ENCODE peak calls at places on chromosomes 3 and 15, in seven cellular contexts. O is GM12865; D is spleen; B is thoracic aorta; I is CD4-positive, alpha-beta memory T cell; K is right cardiac atrium; G is brain microvascular endothelial cell. W is an unnamed sample.

GRCh38 chr3:171875923-171876412 is 32.8 kb downstream of the TMEM212 start:
- DNase-seq in B (no peak), I (no peak), O (no peak), G (peak), D (no peak), K (no peak), W (no peak)

GRCh38 chr3:111944377-111944776 is 34.4 kb upstream of the ABHD10 start:
- DNase-seq in B (no peak), D (no peak), I (no peak), O (no peak), K (no peak), G (no peak), W (no peak)

GRCh38 chr3:10760199-10760598 is 55.8 kb upstream of the SLC6A11 start:
- DNase-seq in O (no peak), B (no peak), K (no peak), I (no peak), D (no peak), G (no peak), W (no peak)

GRCh38 chr15:68644088-68644904 is 65.5 kb downstream of the CORO2B start:
- DNase-seq in G (peak), D (no peak), B (no peak), I (no peak), O (no peak), K (no peak), W (no peak)

GRCh38 chr3:132926098-132926497 is 112.1 kb upstream of the TMEM108 start:
- DNase-seq in G (no peak), D (no peak), O (no peak), I (no peak), B (no peak), K (no peak), W (no peak)

GRCh38 chr3:14488286-14489036 is 51.7 kb downstream of the GRIP2 start:
- DNase-seq in G (no peak), O (no peak), B (no peak), I (no peak), D (no peak), K (no peak), W (no peak)

GRCh38 chr15:93619597-93619996 is 530.6 kb upstream of the RGMA start:
- DNase-seq in I (no peak), D (no peak), K (no peak), G (no peak), B (no peak), O (no peak), W (no peak)

GRCh38 chr15:37698679-37699078 is 235.8 kb upstream of the TMCO5A start:
- DNase-seq in I (no peak), D (no peak), B (no peak), G (peak), O (no peak), K (no peak), W (no peak)

GRCh38 chr3:129616713-129617112 is 10.2 kb upstream of the PLXND1 start:
- DNase-seq in K (no peak), D (no peak), O (peak), I (no peak), B (no peak), G (no peak), W (no peak)

GRCh38 chr15:58249646-58250312 is 111.6 kb downstream of the AQP9 start:
- DNase-seq in D (no peak), G (no peak), B (no peak), I (peak), K (no peak), O (no peak), W (no peak)

GRCh38 chr3:24477090-24477656 is 17.5 kb downstream of the THRB start:
- DNase-seq in G (no peak), O (no peak), K (no peak), I (no peak), D (no peak), B (no peak), W (no peak)

GRCh38 chr3:24185738-24186384 is 240.8 kb downstream of the NR1D2 start:
- DNase-seq in I (peak), D (no peak), G (peak), K (peak), O (peak), B (no peak), W (peak)

GRCh38 chr3:48661501-48662139 is 1.1 kb downstream of the CELSR3 start:
- DNase-seq in K (peak), O (peak), B (no peak), D (peak), I (peak), G (peak), W (no peak)

GRCh38 chr3:48663489-48664312 is 1.0 kb upstream of the CELSR3 start:
- DNase-seq in K (peak), I (peak), B (peak), D (peak), O (peak), G (peak), W (peak)

GRCh38 chr3:48660800-48661400 is 1.8 kb downstream of the CELSR3 start:
- DNase-seq in K (no peak), O (no peak), G (no peak), B (no peak), D (no peak), I (no peak), W (no peak)

GRCh38 chr3:48662753-48663488 is at the start of gene CELSR3:
- DNase-seq in O (peak), D (no peak), G (peak), B (no peak), I (peak), K (peak), W (peak)

DNA sequence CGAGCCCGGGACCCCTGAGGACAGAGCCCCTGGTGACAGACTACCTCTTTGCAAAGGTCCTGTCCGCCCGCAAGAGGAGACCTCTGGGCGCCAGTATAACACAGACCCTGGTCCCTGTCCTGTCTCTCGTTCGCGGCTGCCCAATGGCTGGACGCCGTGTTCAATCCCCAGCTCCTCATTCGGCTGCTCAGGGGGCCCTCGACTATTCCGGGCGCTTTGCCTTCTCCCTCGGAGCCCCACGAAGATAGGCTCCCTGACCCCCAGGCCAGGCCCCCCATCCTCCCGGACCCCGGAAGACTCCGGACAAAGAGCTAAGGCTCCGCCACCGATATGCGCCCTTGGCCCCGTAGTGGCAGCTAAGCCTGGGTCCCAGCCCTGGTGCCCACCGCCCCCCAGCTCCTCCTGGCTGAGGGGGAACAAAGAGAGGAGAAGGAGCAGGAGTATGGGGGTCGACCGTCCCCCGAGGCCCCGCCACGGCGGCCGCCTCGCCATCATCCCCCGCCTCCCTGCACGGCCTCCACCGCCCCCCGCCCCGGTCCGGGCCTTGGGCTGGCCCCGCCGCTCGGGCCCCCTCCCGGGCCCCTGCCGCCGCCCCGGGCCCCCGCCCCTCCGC is 440 bp downstream of the CELSR3 start:
- DNase-seq in D (no peak), I (no peak), B (no peak), O (no peak), G (no peak), K (no peak), W (no peak)
- H3K4me3 ChIP-seq in D (no peak), I (no peak), B (peak), O (peak), G (peak), K (no peak), W (peak)

DNA sequence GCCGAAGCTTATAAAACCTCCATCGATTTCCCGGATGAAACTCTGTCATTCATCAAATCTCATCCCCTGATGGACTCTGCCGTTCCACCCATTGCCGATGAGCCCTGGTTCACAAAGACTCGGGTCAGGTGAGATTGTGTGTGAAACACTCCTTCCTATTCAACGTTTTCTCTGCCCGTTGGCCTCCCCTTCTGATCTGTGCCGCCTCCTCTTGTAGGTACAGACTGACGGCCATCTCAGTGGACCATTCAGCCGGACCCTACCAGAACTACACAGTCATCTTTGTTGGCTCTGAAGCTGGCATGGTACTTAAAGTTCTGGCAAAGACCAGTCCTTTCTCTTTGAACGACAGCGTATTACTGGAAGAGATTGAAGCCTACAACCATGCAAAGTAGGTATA is 47.4 kb downstream of the SEMA6D start:
- DNase-seq in G (no peak), B (no peak), I (no peak), K (no peak), O (no peak), D (no peak), W (no peak)
- H3K4me3 ChIP-seq in G (no peak), B (no peak), I (no peak), K (no peak), O (no peak), D (no peak), W (no peak)

DNA sequence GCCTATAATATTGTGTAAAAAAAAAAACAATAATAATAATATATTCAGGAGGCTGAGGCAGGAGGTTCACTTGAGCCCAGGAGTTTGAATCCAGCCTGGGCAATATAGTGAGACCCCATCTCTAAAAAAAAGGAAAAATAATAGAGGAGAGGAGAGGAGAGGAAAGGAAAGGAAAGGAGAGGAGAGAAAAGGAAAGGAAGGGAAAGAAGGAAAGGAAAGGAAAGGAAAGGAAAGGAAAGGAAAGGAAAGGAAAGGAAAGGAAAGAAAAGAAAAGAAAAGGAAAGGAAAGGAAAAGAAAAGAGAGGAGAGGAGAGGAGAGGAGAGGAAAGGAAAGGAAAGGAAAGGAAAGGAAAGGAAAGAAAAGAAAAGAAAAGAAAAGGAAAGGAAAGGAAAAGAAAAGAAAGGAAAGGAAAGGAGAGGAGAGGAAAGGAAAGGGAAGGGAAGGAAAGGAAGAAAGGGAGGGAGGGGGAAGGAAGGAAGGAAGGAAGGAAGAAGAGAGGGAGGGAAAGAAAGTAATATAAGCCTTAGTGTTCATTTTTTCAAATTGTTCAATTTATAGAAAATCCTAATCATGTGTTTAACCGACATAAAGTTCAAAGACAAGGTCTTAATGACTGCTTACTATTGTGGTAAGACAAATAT is 191.1 kb downstream of the MECOM start:
- DNase-seq in O (no peak), G (no peak), K (no peak), D (no peak), B (no peak), I (no peak), W (no peak)
- H3K4me3 ChIP-seq in O (no peak), G (no peak), K (no peak), D (no peak), B (no peak), I (no peak), W (no peak)

GRCh38 chr15:48641416-48641815 is 4.1 kb downstream of the FBN1 start:
- DNase-seq in B (no peak), D (no peak), G (no peak), O (peak), I (no peak), K (no peak), W (no peak)
- H3K4me3 ChIP-seq in B (peak), D (no peak), G (no peak), O (no peak), I (no peak), K (peak), W (no peak)

GRCh38 chr3:183099838-183100204 is 525 bp upstream of the MCCC1 start:
- DNase-seq in G (no peak), B (no peak), I (no peak), O (no peak), K (no peak), D (no peak), W (no peak)
- H3K4me3 ChIP-seq in G (peak), B (peak), I (no peak), O (peak), K (peak), D (peak), W (peak)

GRCh38 chr3:87792532-87793321 is 266.1 kb downstream of the CGGBP1 start:
- DNase-seq in I (no peak), B (no peak), G (peak), O (no peak), D (peak), K (peak), W (no peak)
- H3K4me3 ChIP-seq in I (no peak), B (peak), G (peak), O (no peak), D (peak), K (peak), W (no peak)

W was measured in GM12864.